ENCODE peak calls at places on chromosomes 2 and 18, in nine cellular contexts. E is T-cell; R is caudate nucleus; X is Caki2; H is sciatic nerve; A is hepatic stellate cell; Q is stimulated activated CD8-positive, alpha-beta memory T cell treated with anti-CD3 and anti-CD28 coated beads, Interleukin-7, amount 100 ng/mL, for 48 hours; I is KG1; O is activated CD8-positive, alpha-beta memory T cell treated with anti-CD3 and anti-CD28 coated beads for 48 hours. P is an unnamed sample.

GRCh38 chr2:217737127-217737526 is 265.7 kb downstream of the TNS1 start:
- DNase-seq in O (no peak), R (no peak), E (peak), X (no peak), Q (no peak), A (no peak), I (no peak), H (no peak), P (no peak)

GRCh38 chr2:27636766-27637165 is 7.9 kb downstream of the GPN1 start:
- DNase-seq in E (no peak), I (no peak), R (no peak), H (no peak), Q (no peak), A (no peak), X (no peak), O (no peak), P (no peak)

GRCh38 chr2:30213326-30213725 is 18.0 kb upstream of the LBH start:
- DNase-seq in E (no peak), R (no peak), O (no peak), Q (no peak), X (no peak), A (no peak), H (no peak), I (no peak), P (no peak)

GRCh38 chr2:58042486-58042970 is 4.1 kb upstream of the VRK2 start:
- DNase-seq in R (no peak), A (peak), H (no peak), E (no peak), I (no peak), O (no peak), X (peak), Q (no peak), P (no peak)

GRCh38 chr18:55706893-55707292 is 118.9 kb upstream of the TCF4 start:
- DNase-seq in R (no peak), A (peak), H (no peak), O (no peak), E (no peak), Q (no peak), I (no peak), X (no peak), P (no peak)

GRCh38 chr18:47151457-47151856 is 1.2 kb upstream of the HDHD2 start:
- DNase-seq in X (no peak), Q (no peak), A (no peak), R (no peak), I (peak), H (no peak), E (no peak), O (no peak), P (no peak)

GRCh38 chr18:48308027-48308635 is 101.1 kb downstream of the ZBTB7C start:
- DNase-seq in Q (no peak), I (no peak), H (no peak), X (no peak), O (no peak), R (no peak), A (no peak), E (no peak), P (no peak)

GRCh38 chr2:168978461-168978861 is 52.7 kb downstream of the ABCB11 start:
- DNase-seq in A (no peak), O (no peak), I (no peak), E (no peak), X (peak), H (no peak), Q (no peak), R (no peak), P (no peak)

GRCh38 chr2:72211777-72212515 is 64.3 kb upstream of the CYP26B1 start:
- DNase-seq in Q (no peak), E (no peak), A (no peak), H (no peak), R (no peak), X (peak), O (no peak), I (no peak), P (no peak)

GRCh38 chr2:18490901-18491300 is 69.6 kb downstream of the RDH14 start:
- DNase-seq in O (no peak), I (no peak), A (no peak), H (no peak), Q (no peak), E (no peak), R (no peak), X (no peak), P (no peak)

GRCh38 chr18:78875268-78875997 is 104.2 kb upstream of the SALL3 start:
- DNase-seq in X (peak), R (no peak), A (no peak), Q (peak), H (no peak), I (no peak), O (no peak), E (no peak), P (no peak)

GRCh38 chr2:172848549-172848948 is 112.9 kb downstream of the RAPGEF4 start:
- DNase-seq in H (no peak), E (no peak), I (no peak), R (no peak), A (no peak), X (no peak), O (no peak), Q (no peak), P (no peak)

GRCh38 chr2:217010173-217010572 is 150.3 kb upstream of the TNP1 start:
- DNase-seq in R (no peak), A (no peak), X (no peak), O (no peak), H (no peak), E (no peak), I (no peak), Q (no peak), P (no peak)

P was measured in T follicular helper cell.